ENCODE peak calls at places on chromosomes 4 and X, in six cellular contexts. One of them, this sample, is unnamed.

GRCh38 chr4:133151301-133151680 is 2.2 kb downstream of the PCDH10 start:
- DNase-seq in right lobe of liver: no peak
- DNase-seq in M059J: peak
- DNase-seq in T-cell: no peak
- DNase-seq in activated T-helper 1 cell treated with anti-CD3 and anti-CD28 coated beads, Interleukin-12 subunit alpha, Interleukin-12 subunit beta, Interleukin-2, Interleukin-4 antibody, amounts not matched to agents 30 ng/mL and 10 ng/mL and 1 ng/mL, durations not matched to agents 14 hours and 24 hours and 36 hours: no peak
- DNase-seq in CD14-positive monocyte: no peak
- DNase-seq in this sample: peak

GRCh38 chrX:27555514-27555913 is 34.6 kb upstream of the DCAF8L2 start:
- DNase-seq in right lobe of liver: no peak
- DNase-seq in M059J: peak
- DNase-seq in T-cell: no peak
- DNase-seq in activated T-helper 1 cell treated with anti-CD3 and anti-CD28 coated beads, Interleukin-12 subunit alpha, Interleukin-12 subunit beta, Interleukin-2, Interleukin-4 antibody, amounts not matched to agents 30 ng/mL and 10 ng/mL and 1 ng/mL, durations not matched to agents 14 hours and 24 hours and 36 hours: no peak
- DNase-seq in CD14-positive monocyte: no peak
- DNase-seq in this sample: peak

GRCh38 chr4:186236126-186236525 is 8.8 kb downstream of the KLKB1 start:
- DNase-seq in right lobe of liver: no peak
- DNase-seq in M059J: no peak
- DNase-seq in T-cell: no peak
- DNase-seq in activated T-helper 1 cell treated with anti-CD3 and anti-CD28 coated beads, Interleukin-12 subunit alpha, Interleukin-12 subunit beta, Interleukin-2, Interleukin-4 antibody, amounts not matched to agents 30 ng/mL and 10 ng/mL and 1 ng/mL, durations not matched to agents 14 hours and 24 hours and 36 hours: no peak
- DNase-seq in CD14-positive monocyte: no peak
- DNase-seq in this sample: no peak

GRCh38 chrX:155893513-155893912 is 12.4 kb downstream of the VAMP7 start:
- DNase-seq in right lobe of liver: no peak
- DNase-seq in M059J: no peak
- DNase-seq in T-cell: no peak
- DNase-seq in activated T-helper 1 cell treated with anti-CD3 and anti-CD28 coated beads, Interleukin-12 subunit alpha, Interleukin-12 subunit beta, Interleukin-2, Interleukin-4 antibody, amounts not matched to agents 30 ng/mL and 10 ng/mL and 1 ng/mL, durations not matched to agents 14 hours and 24 hours and 36 hours: no peak
- DNase-seq in CD14-positive monocyte: no peak
- DNase-seq in this sample: no peak

GRCh38 chrX:38717871-38718270 is 83.4 kb upstream of the MID1IP1 start:
- DNase-seq in right lobe of liver: no peak
- DNase-seq in M059J: peak
- DNase-seq in T-cell: no peak
- DNase-seq in activated T-helper 1 cell treated with anti-CD3 and anti-CD28 coated beads, Interleukin-12 subunit alpha, Interleukin-12 subunit beta, Interleukin-2, Interleukin-4 antibody, amounts not matched to agents 30 ng/mL and 10 ng/mL and 1 ng/mL, durations not matched to agents 14 hours and 24 hours and 36 hours: no peak
- DNase-seq in CD14-positive monocyte: no peak
- DNase-seq in this sample: peak

GRCh38 chr4:73675623-73676022 is 55.4 kb upstream of the RASSF6 start:
- DNase-seq in right lobe of liver: no peak
- DNase-seq in M059J: no peak
- DNase-seq in T-cell: no peak
- DNase-seq in activated T-helper 1 cell treated with anti-CD3 and anti-CD28 coated beads, Interleukin-12 subunit alpha, Interleukin-12 subunit beta, Interleukin-2, Interleukin-4 antibody, amounts not matched to agents 30 ng/mL and 10 ng/mL and 1 ng/mL, durations not matched to agents 14 hours and 24 hours and 36 hours: no peak
- DNase-seq in CD14-positive monocyte: no peak
- DNase-seq in this sample: no peak

GRCh38 chr4:151804821-151805220 is 44.0 kb upstream of the GATB start:
- DNase-seq in right lobe of liver: no peak
- DNase-seq in M059J: peak
- DNase-seq in T-cell: no peak
- DNase-seq in activated T-helper 1 cell treated with anti-CD3 and anti-CD28 coated beads, Interleukin-12 subunit alpha, Interleukin-12 subunit beta, Interleukin-2, Interleukin-4 antibody, amounts not matched to agents 30 ng/mL and 10 ng/mL and 1 ng/mL, durations not matched to agents 14 hours and 24 hours and 36 hours: no peak
- DNase-seq in CD14-positive monocyte: no peak
- DNase-seq in this sample: no peak

GRCh38 chrX:2965965-2966364 is 36.8 kb upstream of the ARSD start:
- DNase-seq in right lobe of liver: no peak
- DNase-seq in M059J: peak
- DNase-seq in T-cell: no peak
- DNase-seq in activated T-helper 1 cell treated with anti-CD3 and anti-CD28 coated beads, Interleukin-12 subunit alpha, Interleukin-12 subunit beta, Interleukin-2, Interleukin-4 antibody, amounts not matched to agents 30 ng/mL and 10 ng/mL and 1 ng/mL, durations not matched to agents 14 hours and 24 hours and 36 hours: no peak
- DNase-seq in CD14-positive monocyte: no peak
- DNase-seq in this sample: no peak

GRCh38 chr4:142413516-142413915 is 432.6 kb downstream of the INPP4B start:
- DNase-seq in right lobe of liver: no peak
- DNase-seq in M059J: no peak
- DNase-seq in T-cell: no peak
- DNase-seq in activated T-helper 1 cell treated with anti-CD3 and anti-CD28 coated beads, Interleukin-12 subunit alpha, Interleukin-12 subunit beta, Interleukin-2, Interleukin-4 antibody, amounts not matched to agents 30 ng/mL and 10 ng/mL and 1 ng/mL, durations not matched to agents 14 hours and 24 hours and 36 hours: no peak
- DNase-seq in CD14-positive monocyte: no peak
- DNase-seq in this sample: no peak

GRCh38 chr4:86957214-86957613 is 22.4 kb downstream of the AFF1 start:
- DNase-seq in right lobe of liver: no peak
- DNase-seq in M059J: peak
- DNase-seq in T-cell: no peak
- DNase-seq in activated T-helper 1 cell treated with anti-CD3 and anti-CD28 coated beads, Interleukin-12 subunit alpha, Interleukin-12 subunit beta, Interleukin-2, Interleukin-4 antibody, amounts not matched to agents 30 ng/mL and 10 ng/mL and 1 ng/mL, durations not matched to agents 14 hours and 24 hours and 36 hours: no peak
- DNase-seq in CD14-positive monocyte: no peak
- DNase-seq in this sample: no peak

GRCh38 chr4:179586460-179586859 is 2144.2 kb upstream of the AGA start:
- DNase-seq in right lobe of liver: no peak
- DNase-seq in M059J: peak
- DNase-seq in T-cell: no peak
- DNase-seq in activated T-helper 1 cell treated with anti-CD3 and anti-CD28 coated beads, Interleukin-12 subunit alpha, Interleukin-12 subunit beta, Interleukin-2, Interleukin-4 antibody, amounts not matched to agents 30 ng/mL and 10 ng/mL and 1 ng/mL, durations not matched to agents 14 hours and 24 hours and 36 hours: no peak
- DNase-seq in CD14-positive monocyte: no peak
- DNase-seq in this sample: no peak

GRCh38 chrX:110159865-110160264 is 157.0 kb downstream of the TMEM164 start:
- DNase-seq in right lobe of liver: no peak
- DNase-seq in M059J: no peak
- DNase-seq in T-cell: no peak
- DNase-seq in activated T-helper 1 cell treated with anti-CD3 and anti-CD28 coated beads, Interleukin-12 subunit alpha, Interleukin-12 subunit beta, Interleukin-2, Interleukin-4 antibody, amounts not matched to agents 30 ng/mL and 10 ng/mL and 1 ng/mL, durations not matched to agents 14 hours and 24 hours and 36 hours: no peak
- DNase-seq in CD14-positive monocyte: no peak
- DNase-seq in this sample: no peak

GRCh38 chr4:4541040-4541631 is 712 bp downstream of the STX18 start:
- DNase-seq in right lobe of liver: no peak
- DNase-seq in M059J: peak
- DNase-seq in T-cell: no peak
- DNase-seq in activated T-helper 1 cell treated with anti-CD3 and anti-CD28 coated beads, Interleukin-12 subunit alpha, Interleukin-12 subunit beta, Interleukin-2, Interleukin-4 antibody, amounts not matched to agents 30 ng/mL and 10 ng/mL and 1 ng/mL, durations not matched to agents 14 hours and 24 hours and 36 hours: peak
- DNase-seq in CD14-positive monocyte: peak
- DNase-seq in this sample: peak

GRCh38 chrX:57232658-57233360 is 53.7 kb upstream of the FAAH2 start:
- DNase-seq in right lobe of liver: no peak
- DNase-seq in M059J: peak
- DNase-seq in T-cell: no peak
- DNase-seq in activated T-helper 1 cell treated with anti-CD3 and anti-CD28 coated beads, Interleukin-12 subunit alpha, Interleukin-12 subunit beta, Interleukin-2, Interleukin-4 antibody, amounts not matched to agents 30 ng/mL and 10 ng/mL and 1 ng/mL, durations not matched to agents 14 hours and 24 hours and 36 hours: no peak
- DNase-seq in CD14-positive monocyte: no peak
- DNase-seq in this sample: no peak

GRCh38 chr4:38364383-38364963 is 299.5 kb upstream of the KLF3 start:
- DNase-seq in right lobe of liver: no peak
- DNase-seq in M059J: no peak
- DNase-seq in T-cell: no peak
- DNase-seq in activated T-helper 1 cell treated with anti-CD3 and anti-CD28 coated beads, Interleukin-12 subunit alpha, Interleukin-12 subunit beta, Interleukin-2, Interleukin-4 antibody, amounts not matched to agents 30 ng/mL and 10 ng/mL and 1 ng/mL, durations not matched to agents 14 hours and 24 hours and 36 hours: no peak
- DNase-seq in CD14-positive monocyte: no peak
- DNase-seq in this sample: no peak

GRCh38 chr4:173526034-173526482 is 4.0 kb downstream of the HAND2 start:
- DNase-seq in right lobe of liver: no peak
- DNase-seq in M059J: no peak
- DNase-seq in T-cell: no peak
- DNase-seq in activated T-helper 1 cell treated with anti-CD3 and anti-CD28 coated beads, Interleukin-12 subunit alpha, Interleukin-12 subunit beta, Interleukin-2, Interleukin-4 antibody, amounts not matched to agents 30 ng/mL and 10 ng/mL and 1 ng/mL, durations not matched to agents 14 hours and 24 hours and 36 hours: no peak
- DNase-seq in CD14-positive monocyte: no peak
- DNase-seq in this sample: no peak

GRCh38 chr4:180827193-180827592 is 1416.0 kb upstream of the TENM3 start:
- DNase-seq in right lobe of liver: no peak
- DNase-seq in M059J: peak
- DNase-seq in T-cell: no peak
- DNase-seq in activated T-helper 1 cell treated with anti-CD3 and anti-CD28 coated beads, Interleukin-12 subunit alpha, Interleukin-12 subunit beta, Interleukin-2, Interleukin-4 antibody, amounts not matched to agents 30 ng/mL and 10 ng/mL and 1 ng/mL, durations not matched to agents 14 hours and 24 hours and 36 hours: no peak
- DNase-seq in CD14-positive monocyte: no peak
- DNase-seq in this sample: no peak

GRCh38 chr4:56512166-56512565 is 6.6 kb downstream of the ARL9 start:
- DNase-seq in right lobe of liver: no peak
- DNase-seq in M059J: peak
- DNase-seq in T-cell: no peak
- DNase-seq in activated T-helper 1 cell treated with anti-CD3 and anti-CD28 coated beads, Interleukin-12 subunit alpha, Interleukin-12 subunit beta, Interleukin-2, Interleukin-4 antibody, amounts not matched to agents 30 ng/mL and 10 ng/mL and 1 ng/mL, durations not matched to agents 14 hours and 24 hours and 36 hours: no peak
- DNase-seq in CD14-positive monocyte: no peak
- DNase-seq in this sample: no peak

GRCh38 chr4:143524211-143524610 is 10.7 kb downstream of the SMARCA5 start:
- DNase-seq in right lobe of liver: no peak
- DNase-seq in M059J: no peak
- DNase-seq in T-cell: no peak
- DNase-seq in activated T-helper 1 cell treated with anti-CD3 and anti-CD28 coated beads, Interleukin-12 subunit alpha, Interleukin-12 subunit beta, Interleukin-2, Interleukin-4 antibody, amounts not matched to agents 30 ng/mL and 10 ng/mL and 1 ng/mL, durations not matched to agents 14 hours and 24 hours and 36 hours: no peak
- DNase-seq in CD14-positive monocyte: no peak
- DNase-seq in this sample: no peak

GRCh38 chr4:140246216-140246615 is 92.2 kb upstream of the MAML3 start:
- DNase-seq in right lobe of liver: no peak
- DNase-seq in M059J: no peak
- DNase-seq in T-cell: no peak
- DNase-seq in activated T-helper 1 cell treated with anti-CD3 and anti-CD28 coated beads, Interleukin-12 subunit alpha, Interleukin-12 subunit beta, Interleukin-2, Interleukin-4 antibody, amounts not matched to agents 30 ng/mL and 10 ng/mL and 1 ng/mL, durations not matched to agents 14 hours and 24 hours and 36 hours: no peak
- DNase-seq in CD14-positive monocyte: no peak
- DNase-seq in this sample: no peak

GRCh38 chrX:45681891-45682290 is 481.2 kb upstream of the DIPK2B start:
- DNase-seq in right lobe of liver: no peak
- DNase-seq in M059J: no peak
- DNase-seq in T-cell: no peak
- DNase-seq in activated T-helper 1 cell treated with anti-CD3 and anti-CD28 coated beads, Interleukin-12 subunit alpha, Interleukin-12 subunit beta, Interleukin-2, Interleukin-4 antibody, amounts not matched to agents 30 ng/mL and 10 ng/mL and 1 ng/mL, durations not matched to agents 14 hours and 24 hours and 36 hours: no peak
- DNase-seq in CD14-positive monocyte: no peak
- DNase-seq in this sample: no peak

GRCh38 chrX:42149786-42150185 is 226.4 kb upstream of the CASK start:
- DNase-seq in right lobe of liver: no peak
- DNase-seq in M059J: no peak
- DNase-seq in T-cell: no peak
- DNase-seq in activated T-helper 1 cell treated with anti-CD3 and anti-CD28 coated beads, Interleukin-12 subunit alpha, Interleukin-12 subunit beta, Interleukin-2, Interleukin-4 antibody, amounts not matched to agents 30 ng/mL and 10 ng/mL and 1 ng/mL, durations not matched to agents 14 hours and 24 hours and 36 hours: no peak
- DNase-seq in CD14-positive monocyte: no peak
- DNase-seq in this sample: no peak

GRCh38 chr4:25527044-25527443 is 128.6 kb upstream of the SLC34A2 start:
- DNase-seq in right lobe of liver: no peak
- DNase-seq in M059J: no peak
- DNase-seq in T-cell: no peak
- DNase-seq in activated T-helper 1 cell treated with anti-CD3 and anti-CD28 coated beads, Interleukin-12 subunit alpha, Interleukin-12 subunit beta, Interleukin-2, Interleukin-4 antibody, amounts not matched to agents 30 ng/mL and 10 ng/mL and 1 ng/mL, durations not matched to agents 14 hours and 24 hours and 36 hours: no peak
- DNase-seq in CD14-positive monocyte: no peak
- DNase-seq in this sample: no peak

GRCh38 chr4:55547461-55547770 is 707 bp upstream of the CLOCK start:
- DNase-seq in right lobe of liver: no peak
- DNase-seq in M059J: no peak
- DNase-seq in T-cell: no peak
- DNase-seq in activated T-helper 1 cell treated with anti-CD3 and anti-CD28 coated beads, Interleukin-12 subunit alpha, Interleukin-12 subunit beta, Interleukin-2, Interleukin-4 antibody, amounts not matched to agents 30 ng/mL and 10 ng/mL and 1 ng/mL, durations not matched to agents 14 hours and 24 hours and 36 hours: no peak
- DNase-seq in CD14-positive monocyte: no peak
- DNase-seq in this sample: no peak

GRCh38 chrX:150508018-150508417 is 60.4 kb upstream of the MTM1 start:
- DNase-seq in right lobe of liver: no peak
- DNase-seq in M059J: no peak
- DNase-seq in T-cell: no peak
- DNase-seq in activated T-helper 1 cell treated with anti-CD3 and anti-CD28 coated beads, Interleukin-12 subunit alpha, Interleukin-12 subunit beta, Interleukin-2, Interleukin-4 antibody, amounts not matched to agents 30 ng/mL and 10 ng/mL and 1 ng/mL, durations not matched to agents 14 hours and 24 hours and 36 hours: no peak
- DNase-seq in CD14-positive monocyte: no peak
- DNase-seq in this sample: no peak

GRCh38 chrX:37350034-37350365 is 836 bp downstream of the PRRG1 start:
- DNase-seq in right lobe of liver: no peak
- DNase-seq in M059J: peak
- DNase-seq in T-cell: no peak
- DNase-seq in activated T-helper 1 cell treated with anti-CD3 and anti-CD28 coated beads, Interleukin-12 subunit alpha, Interleukin-12 subunit beta, Interleukin-2, Interleukin-4 antibody, amounts not matched to agents 30 ng/mL and 10 ng/mL and 1 ng/mL, durations not matched to agents 14 hours and 24 hours and 36 hours: no peak
- DNase-seq in CD14-positive monocyte: no peak
- DNase-seq in this sample: peak

GRCh38 chr4:165874072-165874798 is 1.2 kb downstream of the TLL1 start:
- DNase-seq in right lobe of liver: no peak
- DNase-seq in M059J: peak
- DNase-seq in T-cell: no peak
- DNase-seq in activated T-helper 1 cell treated with anti-CD3 and anti-CD28 coated beads, Interleukin-12 subunit alpha, Interleukin-12 subunit beta, Interleukin-2, Interleukin-4 antibody, amounts not matched to agents 30 ng/mL and 10 ng/mL and 1 ng/mL, durations not matched to agents 14 hours and 24 hours and 36 hours: no peak
- DNase-seq in CD14-positive monocyte: no peak
- DNase-seq in this sample: peak

GRCh38 chr4:181301735-181302380 is 941.3 kb upstream of the TENM3 start:
- DNase-seq in right lobe of liver: peak
- DNase-seq in M059J: peak
- DNase-seq in T-cell: no peak
- DNase-seq in activated T-helper 1 cell treated with anti-CD3 and anti-CD28 coated beads, Interleukin-12 subunit alpha, Interleukin-12 subunit beta, Interleukin-2, Interleukin-4 antibody, amounts not matched to agents 30 ng/mL and 10 ng/mL and 1 ng/mL, durations not matched to agents 14 hours and 24 hours and 36 hours: no peak
- DNase-seq in CD14-positive monocyte: no peak
- DNase-seq in this sample: peak

GRCh38 chr4:123031664-123032063 is 109.3 kb upstream of the NUDT6 start:
- DNase-seq in right lobe of liver: no peak
- DNase-seq in M059J: no peak
- DNase-seq in T-cell: no peak
- DNase-seq in activated T-helper 1 cell treated with anti-CD3 and anti-CD28 coated beads, Interleukin-12 subunit alpha, Interleukin-12 subunit beta, Interleukin-2, Interleukin-4 antibody, amounts not matched to agents 30 ng/mL and 10 ng/mL and 1 ng/mL, durations not matched to agents 14 hours and 24 hours and 36 hours: no peak
- DNase-seq in CD14-positive monocyte: no peak
- DNase-seq in this sample: no peak

GRCh38 chrX:81120936-81121351 is 80.8 kb downstream of the HMGN5 start:
- DNase-seq in right lobe of liver: no peak
- DNase-seq in M059J: peak
- DNase-seq in T-cell: no peak
- DNase-seq in activated T-helper 1 cell treated with anti-CD3 and anti-CD28 coated beads, Interleukin-12 subunit alpha, Interleukin-12 subunit beta, Interleukin-2, Interleukin-4 antibody, amounts not matched to agents 30 ng/mL and 10 ng/mL and 1 ng/mL, durations not matched to agents 14 hours and 24 hours and 36 hours: no peak
- DNase-seq in CD14-positive monocyte: no peak
- DNase-seq in this sample: peak

GRCh38 chrX:23344208-23344903 is 9.7 kb downstream of the PTCHD1 start:
- DNase-seq in right lobe of liver: no peak
- DNase-seq in M059J: no peak
- DNase-seq in T-cell: no peak
- DNase-seq in activated T-helper 1 cell treated with anti-CD3 and anti-CD28 coated beads, Interleukin-12 subunit alpha, Interleukin-12 subunit beta, Interleukin-2, Interleukin-4 antibody, amounts not matched to agents 30 ng/mL and 10 ng/mL and 1 ng/mL, durations not matched to agents 14 hours and 24 hours and 36 hours: no peak
- DNase-seq in CD14-positive monocyte: no peak
- DNase-seq in this sample: no peak